ENCODE peak calls at places on chromosomes 4 and X, in seven cellular contexts. One of them, this sample, is unnamed.
A peak's percentile ranks its signal among the peaks of the same experiment; 100 is the strongest.

GRCh38 chrX:72545990-72546389 is 26.7 kb downstream of the HDAC8 start:
- DNase-seq in NCI-H524: no peak
- DNase-seq in CD4-positive, alpha-beta memory T cell: no peak
- DNase-seq in RKO: no peak
- DNase-seq in spleen: no peak
- DNase-seq in AG08396: no peak
- DNase-seq in posterior cingulate gyrus: no peak
- DNase-seq in this sample: peak; percentile 0

GRCh38 chr4:95546866-95547707 is 1.7 kb downstream of the UNC5C start:
- DNase-seq in NCI-H524: peak; percentile 31
- DNase-seq in CD4-positive, alpha-beta memory T cell: no peak
- DNase-seq in spleen: no peak
- DNase-seq in AG08396: no peak
- DNase-seq in RKO: no peak
- DNase-seq in posterior cingulate gyrus: peak; percentile 75
- DNase-seq in this sample: no peak

GRCh38 chr4:46975144-46975543 is 18.2 kb downstream of the GABRA4 start:
- DNase-seq in NCI-H524: no peak
- DNase-seq in RKO: no peak
- DNase-seq in spleen: no peak
- DNase-seq in AG08396: no peak
- DNase-seq in CD4-positive, alpha-beta memory T cell: no peak
- DNase-seq in posterior cingulate gyrus: no peak
- DNase-seq in this sample: no peak

GRCh38 chr4:145183023-145183422 is 2.6 kb upstream of the OTUD4 start:
- DNase-seq in RKO: peak; percentile 47
- DNase-seq in CD4-positive, alpha-beta memory T cell: no peak
- DNase-seq in NCI-H524: no peak
- DNase-seq in spleen: no peak
- DNase-seq in posterior cingulate gyrus: no peak
- DNase-seq in AG08396: no peak
- DNase-seq in this sample: no peak

GRCh38 chrX:17078031-17078730 is 131.7 kb downstream of the REPS2 start:
- DNase-seq in CD4-positive, alpha-beta memory T cell: no peak
- DNase-seq in RKO: no peak
- DNase-seq in NCI-H524: no peak
- DNase-seq in spleen: no peak
- DNase-seq in posterior cingulate gyrus: no peak
- DNase-seq in AG08396: peak; percentile 24
- DNase-seq in this sample: no peak

GRCh38 chr4:41611881-41612871 is 74.2 kb downstream of the LIMCH1 start:
- DNase-seq in CD4-positive, alpha-beta memory T cell: no peak
- DNase-seq in posterior cingulate gyrus: peak; percentile 95
- DNase-seq in spleen: no peak
- DNase-seq in AG08396: no peak
- DNase-seq in RKO: peak; percentile 3
- DNase-seq in NCI-H524: peak; percentile 17
- DNase-seq in this sample: peak; percentile 54

GRCh38 chr4:11428161-11428700 is 463 bp downstream of the HS3ST1 start:
- DNase-seq in posterior cingulate gyrus: peak; percentile 69
- DNase-seq in NCI-H524: no peak
- DNase-seq in spleen: peak; percentile 79
- DNase-seq in AG08396: no peak
- DNase-seq in CD4-positive, alpha-beta memory T cell: no peak
- DNase-seq in RKO: no peak
- DNase-seq in this sample: peak; percentile 2

GRCh38 chrX:151970661-151971060 is 3.8 kb downstream of the GABRE start:
- DNase-seq in CD4-positive, alpha-beta memory T cell: no peak
- DNase-seq in posterior cingulate gyrus: no peak
- DNase-seq in RKO: no peak
- DNase-seq in NCI-H524: no peak
- DNase-seq in spleen: no peak
- DNase-seq in AG08396: peak; percentile 85
- DNase-seq in this sample: no peak

GRCh38 chr4:103853627-103854026 is 133.8 kb upstream of the TACR3 start:
- DNase-seq in spleen: no peak
- DNase-seq in CD4-positive, alpha-beta memory T cell: no peak
- DNase-seq in AG08396: no peak
- DNase-seq in posterior cingulate gyrus: no peak
- DNase-seq in RKO: peak; percentile 1
- DNase-seq in NCI-H524: no peak
- DNase-seq in this sample: no peak

GRCh38 chrX:57925806-57926205 is 15.5 kb upstream of the ZXDA start:
- DNase-seq in NCI-H524: no peak
- DNase-seq in AG08396: no peak
- DNase-seq in RKO: no peak
- DNase-seq in CD4-positive, alpha-beta memory T cell: no peak
- DNase-seq in posterior cingulate gyrus: no peak
- DNase-seq in spleen: no peak
- DNase-seq in this sample: no peak

GRCh38 chr4:167622481-167623240 is 388.4 kb upstream of the SPOCK3 start:
- DNase-seq in RKO: peak; percentile 66
- DNase-seq in AG08396: peak; percentile 24
- DNase-seq in spleen: no peak
- DNase-seq in CD4-positive, alpha-beta memory T cell: no peak
- DNase-seq in NCI-H524: peak; percentile 0
- DNase-seq in posterior cingulate gyrus: peak; percentile 90
- DNase-seq in this sample: peak; percentile 52

GRCh38 chrX:129553619-129554288 is 13.7 kb downstream of the OCRL start:
- DNase-seq in posterior cingulate gyrus: no peak
- DNase-seq in spleen: no peak
- DNase-seq in RKO: no peak
- DNase-seq in CD4-positive, alpha-beta memory T cell: no peak
- DNase-seq in AG08396: no peak
- DNase-seq in NCI-H524: no peak
- DNase-seq in this sample: no peak

GRCh38 chrX:19602866-19603620 is 87.7 kb upstream of the MAP3K15 start:
- DNase-seq in AG08396: peak; percentile 20
- DNase-seq in spleen: no peak
- DNase-seq in CD4-positive, alpha-beta memory T cell: no peak
- DNase-seq in NCI-H524: no peak
- DNase-seq in RKO: peak; percentile 59
- DNase-seq in posterior cingulate gyrus: no peak
- DNase-seq in this sample: peak; percentile 43